ENCODE peak calls at places on chromosomes 11 and 22, in five cellular contexts. One of them, this sample, is unnamed.

GRCh38 chr11:37721485-37721884 is 1123.4 kb upstream of the RAG2 start:
- DNase-seq in HTR-8/SVneo: no peak
- DNase-seq in anterior cingulate cortex: no peak
- DNase-seq in NCI-H2081: no peak
- DNase-seq in GOT3: no peak
- DNase-seq in this sample: no peak

GRCh38 chr11:118897721-118898310 is 14.1 kb downstream of the CXCR5 start:
- DNase-seq in HTR-8/SVneo: no peak
- DNase-seq in NCI-H2081: no peak
- DNase-seq in GOT3: no peak
- DNase-seq in anterior cingulate cortex: no peak
- DNase-seq in this sample: no peak

GRCh38 chr11:64888406-64888757 is 10.0 kb upstream of the EHD1 start:
- DNase-seq in HTR-8/SVneo: no peak
- DNase-seq in GOT3: no peak
- DNase-seq in anterior cingulate cortex: no peak
- DNase-seq in NCI-H2081: no peak
- DNase-seq in this sample: no peak

GRCh38 chr11:5596611-5597201 is at the start of gene TRIM6:
- DNase-seq in HTR-8/SVneo: peak
- DNase-seq in GOT3: no peak
- DNase-seq in NCI-H2081: no peak
- DNase-seq in anterior cingulate cortex: no peak
- DNase-seq in this sample: no peak

GRCh38 chr11:8810331-8811301 is 100.4 kb upstream of the AKIP1 start:
- DNase-seq in HTR-8/SVneo: peak
- DNase-seq in NCI-H2081: peak
- DNase-seq in GOT3: peak
- DNase-seq in anterior cingulate cortex: peak
- DNase-seq in this sample: peak

GRCh38 chr11:69131644-69132300 is 24.0 kb upstream of the SMIM38 start:
- DNase-seq in HTR-8/SVneo: peak
- DNase-seq in NCI-H2081: no peak
- DNase-seq in anterior cingulate cortex: peak
- DNase-seq in GOT3: no peak
- DNase-seq in this sample: peak

GRCh38 chr22:17087176-17088131 is 2.7 kb downstream of the IL17RA start:
- DNase-seq in NCI-H2081: no peak
- DNase-seq in HTR-8/SVneo: no peak
- DNase-seq in GOT3: no peak
- DNase-seq in anterior cingulate cortex: no peak
- DNase-seq in this sample: no peak

GRCh38 chr11:69202511-69203221 is 46.9 kb downstream of the SMIM38 start:
- DNase-seq in anterior cingulate cortex: no peak
- DNase-seq in HTR-8/SVneo: no peak
- DNase-seq in GOT3: no peak
- DNase-seq in NCI-H2081: no peak
- DNase-seq in this sample: no peak

GRCh38 chr11:37914859-37915258 is 1316.8 kb upstream of the RAG2 start:
- DNase-seq in HTR-8/SVneo: no peak
- DNase-seq in anterior cingulate cortex: no peak
- DNase-seq in GOT3: no peak
- DNase-seq in NCI-H2081: no peak
- DNase-seq in this sample: no peak

GRCh38 chr11:3840870-3841425 is at the start of gene RHOG:
- DNase-seq in HTR-8/SVneo: peak
- DNase-seq in NCI-H2081: peak
- DNase-seq in anterior cingulate cortex: peak
- DNase-seq in GOT3: peak
- DNase-seq in this sample: peak

GRCh38 chr11:19573666-19574065 is 139.0 kb upstream of the NAV2 start:
- DNase-seq in NCI-H2081: peak
- DNase-seq in HTR-8/SVneo: no peak
- DNase-seq in anterior cingulate cortex: no peak
- DNase-seq in GOT3: no peak
- DNase-seq in this sample: no peak

GRCh38 chr11:118705111-118705741 is 25.8 kb upstream of the TREH start:
- DNase-seq in GOT3: no peak
- DNase-seq in anterior cingulate cortex: peak
- DNase-seq in HTR-8/SVneo: no peak
- DNase-seq in NCI-H2081: no peak
- DNase-seq in this sample: no peak

GRCh38 chr11:1652778-1653540 is 23.4 kb downstream of the KRTAP5-5 start:
- DNase-seq in HTR-8/SVneo: peak
- DNase-seq in GOT3: peak
- DNase-seq in anterior cingulate cortex: peak
- DNase-seq in NCI-H2081: peak
- DNase-seq in this sample: peak

GRCh38 chr11:113274708-113275582 is 39.4 kb upstream of the TTC12 start:
- DNase-seq in HTR-8/SVneo: no peak
- DNase-seq in NCI-H2081: peak
- DNase-seq in GOT3: no peak
- DNase-seq in anterior cingulate cortex: peak
- DNase-seq in this sample: no peak

GRCh38 chr22:45876136-45877035 is 100.6 kb downstream of the WNT7B start:
- DNase-seq in anterior cingulate cortex: no peak
- DNase-seq in HTR-8/SVneo: no peak
- DNase-seq in GOT3: no peak
- DNase-seq in NCI-H2081: no peak
- DNase-seq in this sample: no peak

GRCh38 chr11:1256257-1257045 is 33.6 kb downstream of the MUC5B start:
- DNase-seq in GOT3: no peak
- DNase-seq in anterior cingulate cortex: no peak
- DNase-seq in NCI-H2081: no peak
- DNase-seq in HTR-8/SVneo: no peak
- DNase-seq in this sample: no peak

GRCh38 chr22:36741968-36742367 is 34.0 kb downstream of the IFT27 start:
- DNase-seq in NCI-H2081: no peak
- DNase-seq in HTR-8/SVneo: no peak
- DNase-seq in anterior cingulate cortex: no peak
- DNase-seq in GOT3: no peak
- DNase-seq in this sample: no peak

GRCh38 chr22:46992121-46992731 is 229.8 kb downstream of the TBC1D22A start:
- DNase-seq in NCI-H2081: no peak
- DNase-seq in HTR-8/SVneo: no peak
- DNase-seq in anterior cingulate cortex: no peak
- DNase-seq in GOT3: no peak
- DNase-seq in this sample: no peak

GRCh38 chr11:62069374-62069773 is 54.4 kb upstream of the INCENP start:
- DNase-seq in GOT3: no peak
- DNase-seq in HTR-8/SVneo: no peak
- DNase-seq in anterior cingulate cortex: no peak
- DNase-seq in NCI-H2081: no peak
- DNase-seq in this sample: no peak